ENCODE peak calls at places on chromosomes 13 and 19, in five cellular contexts. One of them, this sample, is unnamed.

GRCh38 chr19:10820173-10820572 is 15.8 kb downstream of the TMED1 start:
- DNase-seq in pancreas: no peak
- DNase-seq in WTC11: no peak
- DNase-seq in mesothelial cell of epicardium: no peak
- DNase-seq in MCF 10A: no peak
- DNase-seq in this sample: peak; percentile 14

GRCh38 chr19:44891016-44891882 is at the start of gene TOMM40:
- DNase-seq in pancreas: peak; percentile 100
- DNase-seq in WTC11: peak; percentile 65
- DNase-seq in mesothelial cell of epicardium: peak; percentile 98
- DNase-seq in MCF 10A: peak; percentile 100
- DNase-seq in this sample: peak; percentile 99

GRCh38 chr19:54644056-54644455 is 13.8 kb downstream of the LILRB1 start:
- DNase-seq in pancreas: no peak
- DNase-seq in WTC11: no peak
- DNase-seq in mesothelial cell of epicardium: no peak
- DNase-seq in MCF 10A: no peak
- DNase-seq in this sample: no peak

GRCh38 chr19:44653977-44654784 is 10.5 kb downstream of the PVR start:
- DNase-seq in pancreas: peak; percentile 74
- DNase-seq in WTC11: peak; percentile 83
- DNase-seq in mesothelial cell of epicardium: no peak
- DNase-seq in MCF 10A: peak; percentile 83
- DNase-seq in this sample: peak; percentile 91

GRCh38 chr13:47484564-47484963 is 516.5 kb downstream of the SUCLA2 start:
- DNase-seq in pancreas: no peak
- DNase-seq in WTC11: no peak
- DNase-seq in mesothelial cell of epicardium: no peak
- DNase-seq in MCF 10A: peak; percentile 61
- DNase-seq in this sample: no peak

GRCh38 chr13:53301449-53301848 is 272.8 kb downstream of the OLFM4 start:
- DNase-seq in pancreas: no peak
- DNase-seq in WTC11: no peak
- DNase-seq in mesothelial cell of epicardium: no peak
- DNase-seq in MCF 10A: no peak
- DNase-seq in this sample: no peak

GRCh38 chr13:20258208-20258962 is 26.3 kb upstream of the GJB6 start:
- DNase-seq in pancreas: no peak
- DNase-seq in WTC11: no peak
- DNase-seq in mesothelial cell of epicardium: no peak
- DNase-seq in MCF 10A: no peak
- DNase-seq in this sample: no peak

GRCh38 chr13:44713793-44714469 is 137.8 kb upstream of the TSC22D1 start:
- DNase-seq in pancreas: no peak
- DNase-seq in WTC11: no peak
- DNase-seq in mesothelial cell of epicardium: no peak
- DNase-seq in MCF 10A: peak; percentile 88
- DNase-seq in this sample: peak; percentile 43

GRCh38 chr13:29496241-29496712 is 99.2 kb downstream of the SLC7A1 start:
- DNase-seq in pancreas: peak; percentile 92
- DNase-seq in WTC11: no peak
- DNase-seq in mesothelial cell of epicardium: no peak
- DNase-seq in MCF 10A: peak; percentile 75
- DNase-seq in this sample: peak; percentile 47

GRCh38 chr19:54207908-54208783 is 7.5 kb downstream of the RPS9 start:
- DNase-seq in pancreas: peak; percentile 81
- DNase-seq in WTC11: no peak
- DNase-seq in mesothelial cell of epicardium: no peak
- DNase-seq in MCF 10A: peak; percentile 99
- DNase-seq in this sample: no peak

GRCh38 chr13:43132228-43132627 is 108.8 kb downstream of the DNAJC15 start:
- DNase-seq in pancreas: peak; percentile 16
- DNase-seq in WTC11: peak; percentile 41
- DNase-seq in mesothelial cell of epicardium: no peak
- DNase-seq in MCF 10A: peak; percentile 82
- DNase-seq in this sample: peak; percentile 38
- TF ChIP-seq CTCF in pancreas: no peak
- TF ChIP-seq CTCF in WTC11: no peak
- TF ChIP-seq CTCF in mesothelial cell of epicardium: no peak
- TF ChIP-seq CTCF in MCF 10A: peak; percentile 36
- TF ChIP-seq CTCF in this sample: peak; percentile 19

GRCh38 chr19:1103691-1104451 is at the start of gene GPX4:
- DNase-seq in pancreas: peak; percentile 99
- DNase-seq in WTC11: peak; percentile 98
- DNase-seq in mesothelial cell of epicardium: peak; percentile 96
- DNase-seq in MCF 10A: peak; percentile 100
- DNase-seq in this sample: peak; percentile 94

GRCh38 chr19:1102407-1103106 is 1.2 kb upstream of the GPX4 start:
- DNase-seq in pancreas: peak; percentile 76
- DNase-seq in WTC11: no peak
- DNase-seq in mesothelial cell of epicardium: no peak
- DNase-seq in MCF 10A: peak; percentile 100
- DNase-seq in this sample: peak; percentile 83

GRCh38 chr19:1105217-1105872 is 1.6 kb downstream of the GPX4 start:
- DNase-seq in pancreas: peak; percentile 60
- DNase-seq in WTC11: no peak
- DNase-seq in mesothelial cell of epicardium: peak; percentile 61
- DNase-seq in MCF 10A: no peak
- DNase-seq in this sample: no peak

GRCh38 chr19:1105873-1106840 is 2.4 kb downstream of the GPX4 start:
- DNase-seq in pancreas: no peak
- DNase-seq in WTC11: no peak
- DNase-seq in mesothelial cell of epicardium: no peak
- DNase-seq in MCF 10A: no peak
- DNase-seq in this sample: no peak

DNA sequence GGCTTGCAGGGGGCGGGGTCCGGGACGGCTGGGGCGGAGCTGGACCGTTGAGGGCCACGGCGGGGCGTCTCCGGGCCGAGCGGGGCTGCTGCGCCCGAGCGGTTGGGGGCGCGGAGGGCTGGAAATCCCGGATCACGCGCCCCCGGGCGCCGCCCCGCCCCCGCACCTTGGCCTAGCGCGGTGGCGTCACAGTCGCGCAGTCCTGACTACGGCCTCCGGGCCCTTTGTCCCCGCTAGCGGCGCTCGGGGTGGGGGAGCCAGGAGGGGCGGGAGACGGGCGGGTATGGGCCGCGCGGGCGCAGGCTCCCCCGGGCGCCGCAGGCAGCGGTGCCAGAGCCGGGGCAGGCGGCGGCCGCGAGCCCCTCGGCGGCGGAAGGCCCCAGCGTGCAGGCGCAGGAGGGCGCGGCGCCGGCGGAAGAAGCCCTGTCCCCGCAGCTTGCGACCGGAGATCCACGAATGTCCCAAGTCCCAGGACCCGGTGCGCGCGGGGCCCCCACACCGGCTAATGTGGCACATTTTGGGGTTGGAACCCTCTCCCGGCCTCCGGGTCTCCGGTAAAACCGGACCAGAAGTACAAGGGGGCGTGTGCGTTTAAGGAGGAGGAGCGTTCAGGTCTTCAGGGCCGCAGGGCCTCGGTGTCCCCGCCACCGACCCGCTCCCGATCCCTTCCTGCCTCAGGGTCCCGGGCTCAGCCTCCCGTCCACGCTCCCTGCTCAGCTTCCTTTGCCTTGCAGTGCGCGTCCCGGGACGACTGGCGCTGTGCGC is 840 bp downstream of the GPX4 start:
- DNase-seq in pancreas: peak; percentile 68
- DNase-seq in WTC11: peak; percentile 78
- DNase-seq in mesothelial cell of epicardium: peak; percentile 78
- DNase-seq in MCF 10A: peak; percentile 73
- DNase-seq in this sample: peak; percentile 78
- TF ChIP-seq CTCF in pancreas: no peak
- TF ChIP-seq CTCF in WTC11: no peak
- TF ChIP-seq CTCF in mesothelial cell of epicardium: no peak
- TF ChIP-seq CTCF in MCF 10A: no peak
- TF ChIP-seq CTCF in this sample: no peak

GRCh38 chr13:40755082-40755755 is 15.8 kb downstream of the MRPS31 start:
- DNase-seq in pancreas: no peak
- DNase-seq in WTC11: no peak
- DNase-seq in mesothelial cell of epicardium: no peak
- DNase-seq in MCF 10A: no peak
- DNase-seq in this sample: no peak

DNA sequence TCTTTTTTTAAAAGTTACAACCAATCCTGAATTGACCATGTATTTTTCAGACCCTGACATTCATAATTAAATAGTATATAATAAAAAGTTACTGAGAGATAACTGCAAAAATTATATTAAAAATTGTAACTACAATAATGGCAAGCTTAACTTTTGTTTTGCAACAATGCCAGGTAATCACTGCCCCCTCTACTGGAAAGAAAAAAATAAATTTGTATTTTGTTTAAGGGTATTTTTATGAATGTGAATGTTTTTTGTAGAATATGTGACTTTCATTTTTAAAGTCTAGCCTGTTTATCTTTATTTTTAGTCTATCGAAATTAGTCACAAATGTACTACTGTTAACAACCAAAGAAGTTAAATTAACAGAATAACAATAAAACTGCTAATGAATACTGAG is 21.7 kb downstream of the MRPS31 start:
- DNase-seq in pancreas: no peak
- DNase-seq in WTC11: no peak
- DNase-seq in mesothelial cell of epicardium: no peak
- DNase-seq in MCF 10A: no peak
- DNase-seq in this sample: no peak
- TF ChIP-seq CTCF in pancreas: no peak
- TF ChIP-seq CTCF in WTC11: no peak
- TF ChIP-seq CTCF in mesothelial cell of epicardium: peak; percentile 36
- TF ChIP-seq CTCF in MCF 10A: peak; percentile 20
- TF ChIP-seq CTCF in this sample: peak; percentile 31

DNA sequence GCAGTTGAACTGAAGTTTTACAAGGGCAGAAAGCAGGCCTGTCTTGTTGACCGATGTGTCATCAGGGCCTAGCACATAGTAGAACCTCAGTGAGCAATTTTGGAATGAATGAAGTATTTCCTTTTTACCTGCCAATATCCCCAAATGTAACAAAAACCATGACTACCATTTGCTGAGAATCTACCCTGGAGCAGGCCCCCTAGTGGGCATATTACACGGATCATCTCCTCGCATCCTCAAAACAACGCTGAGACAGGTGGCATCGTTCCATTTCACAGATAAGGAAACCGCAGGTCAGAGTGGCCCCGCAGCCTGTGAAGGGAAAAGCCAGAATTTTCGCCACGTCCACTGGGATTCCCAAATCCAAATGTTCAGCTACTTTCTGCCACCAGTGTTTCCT is 77.9 kb downstream of the CACNA1A start:
- DNase-seq in pancreas: no peak
- DNase-seq in WTC11: peak; percentile 28
- DNase-seq in mesothelial cell of epicardium: no peak
- DNase-seq in MCF 10A: peak; percentile 42
- DNase-seq in this sample: peak; percentile 21
- TF ChIP-seq CTCF in pancreas: no peak
- TF ChIP-seq CTCF in WTC11: peak; percentile 45
- TF ChIP-seq CTCF in mesothelial cell of epicardium: peak; percentile 53
- TF ChIP-seq CTCF in MCF 10A: peak; percentile 33
- TF ChIP-seq CTCF in this sample: peak; percentile 51

GRCh38 chr13:41054919-41055619 is 6.2 kb upstream of the WBP4 start:
- DNase-seq in pancreas: no peak
- DNase-seq in WTC11: no peak
- DNase-seq in mesothelial cell of epicardium: no peak
- DNase-seq in MCF 10A: no peak
- DNase-seq in this sample: no peak
- TF ChIP-seq CTCF in pancreas: no peak
- TF ChIP-seq CTCF in WTC11: no peak
- TF ChIP-seq CTCF in mesothelial cell of epicardium: no peak
- TF ChIP-seq CTCF in MCF 10A: no peak
- TF ChIP-seq CTCF in this sample: peak; percentile 42